ENCODE peak calls at places on chromosomes 6 and 20, in nine cellular contexts. O is iris pigment epithelial cell; L is astrocyte of the spinal cord; Y is lower leg skin; W is H54; P is anterior cingulate cortex; B is effector memory CD4-positive, alpha-beta T cell; F is RPMI7951; J is COR-L47. G is an unnamed sample.
A peak's percentile ranks its signal among the peaks of the same experiment; 100 is the strongest.

GRCh38 chr20:47003223-47003622 is 108.6 kb downstream of the EYA2 start:
- DNase-seq in O (no peak), L (no peak), Y (no peak), W (no peak), P (no peak), B (no peak), F (no peak), J (no peak), G (no peak)

GRCh38 chr20:40293740-40294139 is 395.3 kb downstream of the MAFB start:
- DNase-seq in O (no peak), L (no peak), Y (peak; percentile 59), W (no peak), P (no peak), B (no peak), F (no peak), J (no peak), G (no peak)

GRCh38 chr6:8939615-8940014 is 504.3 kb upstream of the SLC35B3 start:
- DNase-seq in O (peak; percentile 9), L (no peak), Y (no peak), W (no peak), P (no peak), B (no peak), F (peak; percentile 29), J (peak; percentile 53), G (peak; percentile 9)

GRCh38 chr20:24018796-24019195 is 30.2 kb upstream of the GGTLC1 start:
- DNase-seq in O (no peak), L (no peak), Y (no peak), W (no peak), P (no peak), B (no peak), F (peak; percentile 22), J (peak; percentile 54), G (peak; percentile 38)

GRCh38 chr6:53294095-53294494 is 54.7 kb downstream of the ELOVL5 start:
- DNase-seq in O (no peak), L (no peak), Y (no peak), W (no peak), P (no peak), B (no peak), F (no peak), J (no peak), G (peak; percentile 45)

GRCh38 chr20:5168582-5169396 is 42.0 kb downstream of the CDS2 start:
- DNase-seq in O (peak; percentile 48), L (peak; percentile 70), Y (no peak), W (peak; percentile 77), P (no peak), B (no peak), F (peak; percentile 41), J (peak; percentile 23), G (peak; percentile 83)

GRCh38 chr6:43990627-43991619 is 136.3 kb downstream of the MRPL14 start:
- DNase-seq in O (peak; percentile 84), L (peak; percentile 75), Y (no peak), W (peak; percentile 52), P (no peak), B (no peak), F (peak; percentile 94), J (peak; percentile 49), G (peak; percentile 18)

GRCh38 chr6:26056583-26057350 is 30.5 kb upstream of the HFE start:
- DNase-seq in O (no peak), L (peak; percentile 59), Y (peak; percentile 32), W (no peak), P (no peak), B (no peak), F (peak; percentile 52), J (peak; percentile 22), G (no peak)

GRCh38 chr6:78436335-78436734 is 431.0 kb upstream of the IRAK1BP1 start:
- DNase-seq in O (peak; percentile 56), L (peak; percentile 35), Y (no peak), W (no peak), P (no peak), B (no peak), F (peak; percentile 22), J (peak; percentile 1), G (peak; percentile 23)

GRCh38 chr6:157518399-157519250 is 137.6 kb downstream of the ZDHHC14 start:
- DNase-seq in O (no peak), L (peak; percentile 13), Y (peak; percentile 55), W (no peak), P (no peak), B (no peak), F (no peak), J (no peak), G (no peak)

GRCh38 chr20:49557449-49557848 is 10.5 kb downstream of the PTGIS start:
- DNase-seq in O (no peak), L (no peak), Y (no peak), W (no peak), P (no peak), B (no peak), F (peak; percentile 58), J (no peak), G (no peak)

GRCh38 chr6:113591896-113592827 is 265.0 kb upstream of the MARCKS start:
- DNase-seq in O (peak; percentile 55), L (peak; percentile 73), Y (no peak), W (no peak), P (no peak), B (no peak), F (peak; percentile 23), J (peak; percentile 22), G (peak; percentile 13)

GRCh38 chr6:12228447-12229146 is 61.6 kb upstream of the EDN1 start:
- DNase-seq in O (no peak), L (no peak), Y (no peak), W (no peak), P (no peak), B (no peak), F (no peak), J (no peak), G (no peak)

GRCh38 chr6:17032595-17033591 is 69.0 kb upstream of the STMND1 start:
- DNase-seq in O (peak; percentile 93), L (peak; percentile 91), Y (peak; percentile 87), W (peak; percentile 46), P (no peak), B (no peak), F (peak; percentile 92), J (no peak), G (peak; percentile 84)

GRCh38 chr20:40361916-40362315 is 327.1 kb downstream of the MAFB start:
- DNase-seq in O (no peak), L (no peak), Y (no peak), W (no peak), P (no peak), B (no peak), F (no peak), J (no peak), G (no peak)

GRCh38 chr20:1934578-1935573 is 39.7 kb downstream of the SIRPA start:
- DNase-seq in O (peak; percentile 74), L (peak; percentile 38), Y (peak; percentile 87), W (peak; percentile 35), P (no peak), B (no peak), F (peak; percentile 94), J (no peak), G (peak; percentile 33)

GRCh38 chr6:156984178-156984738 is 207.1 kb downstream of the ARID1B start:
- DNase-seq in O (no peak), L (no peak), Y (no peak), W (no peak), P (no peak), B (no peak), F (no peak), J (no peak), G (peak; percentile 11)

GRCh38 chr20:4088766-4089165 is 73.4 kb upstream of the RNF24 start:
- DNase-seq in O (no peak), L (no peak), Y (no peak), W (no peak), P (no peak), B (no peak), F (no peak), J (no peak), G (no peak)

GRCh38 chr6:85002847-85003246 is 238.4 kb upstream of the TBX18 start:
- DNase-seq in O (no peak), L (no peak), Y (no peak), W (no peak), P (no peak), B (no peak), F (no peak), J (no peak), G (no peak)

GRCh38 chr20:53642196-53643030 is 48.8 kb upstream of the ZNF217 start:
- DNase-seq in O (peak; percentile 74), L (peak; percentile 76), Y (peak; percentile 42), W (no peak), P (no peak), B (peak; percentile 35), F (peak; percentile 84), J (no peak), G (peak; percentile 85)

GRCh38 chr6:105319331-105319730 is 83.6 kb downstream of the PREP start:
- DNase-seq in O (peak; percentile 50), L (peak; percentile 39), Y (no peak), W (no peak), P (no peak), B (no peak), F (peak; percentile 82), J (no peak), G (peak; percentile 4)

GRCh38 chr6:25173951-25174474 is 105.2 kb upstream of the CARMIL1 start:
- DNase-seq in O (peak; percentile 98), L (peak; percentile 94), Y (no peak), W (peak; percentile 52), P (no peak), B (no peak), F (peak; percentile 92), J (no peak), G (peak; percentile 98)

GRCh38 chr6:39905640-39905975 is 28.7 kb downstream of the MOCS1 start:
- DNase-seq in O (no peak), L (no peak), Y (no peak), W (no peak), P (no peak), B (no peak), F (no peak), J (no peak), G (no peak)

GRCh38 chr6:154899825-154900468 is 95.2 kb upstream of the TIAM2 start:
- DNase-seq in O (no peak), L (no peak), Y (no peak), W (no peak), P (no peak), B (no peak), F (no peak), J (no peak), G (no peak)

GRCh38 chr20:58700121-58700780 is 7.7 kb downstream of the NPEPL1 start:
- DNase-seq in O (no peak), L (no peak), Y (no peak), W (no peak), P (no peak), B (no peak), F (no peak), J (no peak), G (no peak)

GRCh38 chr6:37024665-37025337 is 19.3 kb downstream of the FGD2 start:
- DNase-seq in O (no peak), L (peak; percentile 37), Y (peak; percentile 69), W (peak; percentile 67), P (no peak), B (no peak), F (peak; percentile 51), J (no peak), G (peak; percentile 69)

GRCh38 chr20:32792316-32792715 is 27.4 kb upstream of the MAPRE1 start:
- DNase-seq in O (peak; percentile 23), L (no peak), Y (no peak), W (no peak), P (no peak), B (peak; percentile 18), F (peak; percentile 82), J (no peak), G (peak; percentile 42)